ENCODE peak calls at places on chromosomes 1 and 21, in five cellular contexts. N, U, H, Q and Y are unnamed samples.

GRCh38 chr1:178324003-178324402 is 172.8 kb downstream of the CLEC20A start:
- DNase-seq in N (no peak), U (no peak), H (no peak), Q (no peak), Y (no peak)

GRCh38 chr1:167824163-167824794 is 89.7 kb downstream of the ADCY10 start:
- DNase-seq in Q (no peak), U (no peak), N (no peak), H (no peak), Y (no peak)

GRCh38 chr21:35172231-35172630 is 123.1 kb upstream of the RUNX1 start:
- DNase-seq in Q (no peak), N (no peak), H (no peak), U (no peak), Y (no peak)

GRCh38 chr1:172180886-172181285 is 239.6 kb upstream of the C1orf105 start:
- DNase-seq in U (peak), Q (no peak), H (peak), N (peak), Y (no peak)

GRCh38 chr1:217370757-217371156 is 260.1 kb downstream of the GPATCH2 start:
- DNase-seq in N (no peak), U (no peak), H (no peak), Q (no peak), Y (no peak)

GRCh38 chr1:11339346-11340247 is 66.6 kb downstream of the UBIAD1 start:
- DNase-seq in Q (peak), U (no peak), H (no peak), N (no peak), Y (no peak)

GRCh38 chr1:23477359-23478144 is 6.4 kb downstream of the ASAP3 start:
- DNase-seq in Q (no peak), U (no peak), N (no peak), H (no peak), Y (no peak)

GRCh38 chr1:117014209-117014608 is 12.6 kb downstream of the CD101 start:
- DNase-seq in H (no peak), N (peak), Q (no peak), U (no peak), Y (no peak)

GRCh38 chr1:175841613-175842234 is 98.3 kb upstream of the TNR start:
- DNase-seq in Q (no peak), N (no peak), H (no peak), U (no peak), Y (no peak)

GRCh38 chr1:20891091-20891490 is 104.0 kb upstream of the HP1BP3 start:
- DNase-seq in N (no peak), U (no peak), Q (no peak), H (no peak), Y (no peak)

GRCh38 chr21:18369115-18369514 is 34.5 kb downstream of the TMPRSS15 start:
- DNase-seq in U (no peak), H (no peak), N (no peak), Q (no peak), Y (no peak)

GRCh38 chr1:230145505-230145899 is 78.5 kb downstream of the GALNT2 start:
- DNase-seq in U (no peak), Q (no peak), H (no peak), N (no peak), Y (no peak)

GRCh38 chr21:41662761-41663160 is 104.1 kb downstream of the RIPK4 start:
- DNase-seq in H (no peak), N (no peak), Q (no peak), U (no peak), Y (no peak)

GRCh38 chr1:35030338-35031102 is 1.2 kb downstream of the ZMYM6 start:
- DNase-seq in H (no peak), Q (no peak), N (no peak), U (no peak), Y (no peak)

GRCh38 chr1:13583592-13583963 is at the start of gene PDPN:
- DNase-seq in H (peak), Q (no peak), N (no peak), U (no peak), Y (no peak)

GRCh38 chr1:171817511-171818265 is 23.6 kb upstream of the DNM3 start:
- DNase-seq in Q (peak), N (peak), U (peak), H (no peak), Y (no peak)

GRCh38 chr1:52554756-52555155 is 1.9 kb upstream of the TUT4 start:
- DNase-seq in H (no peak), U (no peak), N (no peak), Q (no peak), Y (no peak)

GRCh38 chr1:235298772-235299513 is 29.0 kb downstream of the ARID4B start:
- DNase-seq in H (no peak), U (no peak), Q (no peak), N (no peak), Y (no peak)

GRCh38 chr1:209651148-209651547 is 1.1 kb downstream of the LAMB3 start:
- DNase-seq in Q (peak), H (peak), U (peak), N (peak), Y (peak)

GRCh38 chr1:38060557-38060956 is 14.0 kb upstream of the POU3F1 start:
- DNase-seq in H (no peak), N (no peak), U (no peak), Q (no peak), Y (no peak)

GRCh38 chr1:162654915-162655620 is 22.8 kb downstream of the DDR2 start:
- DNase-seq in H (no peak), N (no peak), U (no peak), Q (no peak), Y (no peak)

DNA sequence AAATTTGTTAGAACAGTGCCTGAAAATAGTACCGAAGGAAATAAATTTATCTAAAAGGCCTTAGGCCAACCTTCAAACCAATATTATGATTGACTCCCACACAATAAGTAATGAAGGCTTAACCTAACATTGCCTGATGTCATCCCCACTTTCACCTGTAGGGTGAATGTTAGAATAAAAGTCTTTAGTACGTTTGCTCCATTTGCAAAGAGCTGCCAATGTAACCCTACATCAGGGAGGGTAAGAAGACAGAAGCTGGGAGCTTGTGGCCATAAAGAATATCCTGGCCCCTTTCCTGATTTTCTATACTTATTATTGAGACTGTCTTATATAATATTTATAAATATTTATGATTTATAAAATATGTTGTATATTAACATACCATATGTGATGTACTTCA is 661.8 kb upstream of the CXADR start:
- DNase-seq in N (no peak), U (no peak), H (no peak), Q (no peak), Y (no peak)
- TF ChIP-seq CTCF in N (no peak), U (no peak), H (no peak), Q (no peak), Y (no peak)

GRCh38 chr1:29083318-29084195 is 40.1 kb downstream of the TMEM200B start:
- DNase-seq in Q (no peak), H (no peak), U (peak), N (no peak), Y (no peak)
- H3K4me3 ChIP-seq in Q (no peak), H (no peak), U (no peak), N (no peak), Y (no peak)

DNA sequence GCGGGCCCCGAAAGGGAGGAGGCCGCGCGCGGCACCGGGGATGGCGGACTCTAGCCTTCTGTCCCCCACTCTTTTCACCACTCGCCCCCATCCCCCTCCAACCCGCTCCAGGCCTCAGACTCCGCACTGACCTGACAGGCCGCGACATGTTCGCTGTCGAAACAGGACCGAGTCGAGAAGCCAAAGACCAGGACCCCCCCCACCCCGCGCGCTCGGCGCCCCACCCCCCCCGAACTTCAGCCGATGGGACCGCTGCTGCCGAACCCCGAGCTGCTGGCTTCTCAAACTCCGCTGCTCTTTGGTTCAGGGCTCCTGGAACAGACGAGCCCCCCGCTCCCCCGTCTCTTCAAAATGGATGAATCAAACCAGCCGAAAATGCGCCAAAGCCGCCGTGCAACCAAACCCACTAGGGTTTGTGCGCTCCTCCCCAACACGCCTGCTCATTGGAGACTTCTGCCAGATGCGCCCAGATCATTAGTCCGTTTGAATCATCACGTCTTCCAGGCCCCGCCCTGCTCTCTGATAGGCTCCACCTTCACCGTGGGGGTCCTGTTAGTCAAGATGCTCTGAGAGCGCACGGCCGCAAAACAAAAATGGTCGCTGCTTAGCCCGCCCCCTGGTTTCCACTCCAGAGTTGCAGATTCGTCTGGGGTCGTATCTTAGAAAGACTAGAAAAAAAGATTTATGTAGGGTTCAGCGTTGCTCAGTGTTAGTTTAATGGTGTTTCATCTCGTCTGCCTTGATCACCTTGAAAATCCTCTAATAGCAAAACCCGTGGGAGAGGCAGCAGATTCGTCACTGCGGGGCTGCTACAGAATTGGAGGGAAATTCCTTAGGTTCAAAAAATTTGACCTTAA is at the start of gene NUCKS1:
- DNase-seq in N (peak), U (peak), Q (peak), H (peak), Y (peak)
- TF ChIP-seq CTCF in N (peak), U (peak), Q (no peak), H (peak), Y (no peak)

DNA sequence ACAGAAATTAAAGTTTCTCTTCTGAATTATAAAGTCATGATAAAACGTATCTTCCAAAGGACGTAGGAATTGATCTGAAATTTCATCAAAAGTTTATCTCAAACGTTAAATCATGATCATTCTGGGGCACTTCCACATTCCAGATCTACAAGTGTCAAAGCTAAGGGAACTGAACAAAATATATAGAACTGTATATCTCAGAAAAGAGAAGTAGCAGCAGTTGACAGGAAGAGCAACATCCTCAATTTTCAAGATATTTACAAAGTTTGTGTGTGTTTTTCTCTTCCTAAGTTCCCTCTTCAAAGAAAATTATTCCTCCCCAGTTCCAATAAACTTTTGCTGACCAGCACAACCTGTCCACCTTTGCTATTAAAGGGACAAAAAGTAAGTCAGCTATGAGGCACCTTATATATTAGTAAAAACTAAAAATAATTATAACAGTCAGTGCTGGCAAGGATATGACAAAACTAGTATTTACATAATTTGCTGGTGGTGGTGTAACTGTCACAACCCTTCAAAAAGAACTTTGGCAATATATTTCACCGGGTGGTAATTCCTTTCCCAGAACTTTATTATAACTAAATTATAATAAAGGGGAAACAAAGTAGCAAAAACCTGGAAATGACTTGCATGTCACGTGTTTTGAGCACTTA is 38.5 kb upstream of the EYA3 start:
- DNase-seq in Q (no peak), U (no peak), H (no peak), N (no peak), Y (no peak)
- H3K4me3 ChIP-seq in Q (no peak), U (no peak), H (no peak), N (no peak), Y (no peak)